ENCODE peak calls at places on chromosomes 5 and 9, in five cellular contexts. A is tibial nerve, N is fibroblast of the conjunctiva, X is GM04504, F is midbrain. Y is an unnamed sample.

GRCh38 chr5:65299841-65300240 is 181.9 kb downstream of the ADAMTS6 start:
- DNase-seq in N (peak), F (no peak), A (no peak), X (no peak), Y (no peak)

GRCh38 chr9:114820776-114821501 is 15.1 kb upstream of the TNFSF15 start:
- DNase-seq in X (no peak), A (no peak), N (no peak), F (no peak), Y (no peak)

GRCh38 chr5:60287174-60287771 is 393.7 kb upstream of the PDE4D start:
- DNase-seq in F (peak), N (peak), X (peak), A (no peak), Y (peak)

GRCh38 chr5:115461093-115461492 is 83.5 kb downstream of the FEM1C start:
- DNase-seq in N (no peak), A (no peak), X (no peak), F (no peak), Y (no peak)

GRCh38 chr9:36036780-36037579 is at the start of gene RECK:
- DNase-seq in F (peak), A (peak), N (peak), X (peak), Y (peak)

GRCh38 chr5:173535166-173535975 is 81.1 kb downstream of the BOD1 start:
- DNase-seq in N (no peak), F (no peak), X (no peak), A (no peak), Y (no peak)

GRCh38 chr5:18314192-18314778 is 680.0 kb downstream of the TAF11L14 start:
- DNase-seq in F (peak), N (peak), A (peak), X (no peak), Y (peak)

GRCh38 chr5:147835386-147835798 is 3.9 kb upstream of the SPINK1 start:
- DNase-seq in X (no peak), A (no peak), N (no peak), F (no peak), Y (no peak)

GRCh38 chr5:172731286-172732073 is 39.5 kb downstream of the DUSP1 start:
- DNase-seq in A (no peak), F (no peak), X (no peak), N (no peak), Y (no peak)

GRCh38 chr5:34811691-34812090 is 27.3 kb upstream of the TTC23L start:
- DNase-seq in F (no peak), N (no peak), A (no peak), X (no peak), Y (no peak)

GRCh38 chr5:68047035-68047434 is 168.5 kb upstream of the PIK3R1 start:
- DNase-seq in A (no peak), N (peak), X (peak), F (no peak), Y (no peak)

GRCh38 chr5:44538831-44539539 is 149.8 kb upstream of the FGF10 start:
- DNase-seq in A (peak), N (peak), F (no peak), X (no peak), Y (no peak)

GRCh38 chr9:124281934-124282351 is 24.2 kb downstream of the NEK6 start:
- DNase-seq in A (no peak), F (no peak), N (no peak), X (no peak), Y (no peak)

GRCh38 chr5:95712347-95712958 is 18.7 kb upstream of the RHOBTB3 start:
- DNase-seq in F (no peak), A (no peak), X (no peak), N (no peak), Y (no peak)

GRCh38 chr9:69433968-69434367 is 109.0 kb downstream of the ENTREP1 start:
- DNase-seq in X (no peak), N (no peak), A (no peak), F (no peak), Y (no peak)

Y was measured in putamen.